ENCODE peak calls at places on chromosomes 13 and 19, in nine cellular contexts. V is B cell, K is fibroblast of pulmonary artery, Y is nephron progenitor cell, U is cardiac fibroblast, C is stomach, H is PC-9, E is transverse colon, N is tibial artery. A is an unnamed sample.

GRCh38 chr13:113369189-113369588 is 5.3 kb upstream of the GRTP1 start:
- DNase-seq in Y (no peak), N (no peak), V (no peak), U (no peak), H (no peak), E (no peak), K (no peak), C (peak; percentile 23), A (no peak)

GRCh38 chr13:108195861-108196260 is 19.5 kb downstream of the LIG4 start:
- DNase-seq in U (no peak), Y (no peak), E (no peak), K (no peak), H (no peak), V (no peak), N (no peak), C (no peak), A (no peak)

GRCh38 chr13:74273591-74273990 is 139.4 kb upstream of the KLF12 start:
- DNase-seq in U (no peak), Y (no peak), V (no peak), K (no peak), H (no peak), E (no peak), C (no peak), N (no peak), A (no peak)

GRCh38 chr13:111115841-111116500 is 861 bp downstream of the ARHGEF7 start:
- DNase-seq in V (peak; percentile 25), U (peak; percentile 77), H (no peak), Y (peak; percentile 56), K (peak; percentile 59), N (peak; percentile 68), C (no peak), E (peak; percentile 29), A (no peak)

GRCh38 chr13:36706755-36707154 is 32.9 kb downstream of the SERTM1 start:
- DNase-seq in U (peak; percentile 68), C (no peak), H (no peak), N (no peak), K (peak; percentile 57), V (no peak), Y (no peak), E (no peak), A (no peak)

GRCh38 chr13:27080018-27080948 is 91.3 kb downstream of the USP12 start:
- DNase-seq in H (no peak), V (no peak), K (no peak), C (no peak), U (no peak), Y (no peak), N (no peak), E (peak; percentile 9), A (no peak)

GRCh38 chr13:113493315-113493951 is 2.9 kb upstream of the DCUN1D2 start:
- DNase-seq in C (no peak), Y (no peak), N (no peak), V (no peak), U (peak; percentile 96), E (no peak), H (peak; percentile 98), K (peak; percentile 94), A (no peak)

GRCh38 chr13:97356592-97356991 is 77.4 kb upstream of the RAP2A start:
- DNase-seq in E (no peak), Y (no peak), H (peak; percentile 8), K (no peak), U (no peak), N (no peak), V (no peak), C (no peak), A (no peak)

GRCh38 chr13:67619346-67619745 is 389.2 kb upstream of the PCDH9 start:
- DNase-seq in V (no peak), E (no peak), U (no peak), Y (no peak), K (no peak), H (no peak), C (no peak), N (no peak), A (no peak)

GRCh38 chr13:76992548-76993001 is 694 bp downstream of the CLN5 start:
- DNase-seq in V (no peak), K (peak; percentile 27), C (no peak), Y (peak; percentile 21), N (peak; percentile 36), U (peak; percentile 43), E (peak; percentile 28), H (no peak), A (no peak)

GRCh38 chr19:18423258-18424020 is 4.2 kb downstream of the SSBP4 start:
- DNase-seq in U (no peak), C (no peak), Y (no peak), H (no peak), E (no peak), K (no peak), N (no peak), V (no peak), A (no peak)

GRCh38 chr13:93411281-93411680 is 184.7 kb downstream of the GPC6 start:
- DNase-seq in V (no peak), Y (no peak), N (no peak), H (no peak), C (no peak), K (peak; percentile 25), U (no peak), E (no peak), A (no peak)

GRCh38 chr13:42412812-42413795 is 141.2 kb downstream of the AKAP11 start:
- DNase-seq in E (no peak), N (no peak), C (no peak), H (no peak), U (peak; percentile 39), V (no peak), K (peak; percentile 26), Y (no peak), A (no peak)

GRCh38 chr13:44211753-44212152 is 161.9 kb upstream of the SERP2 start:
- DNase-seq in V (no peak), K (no peak), N (no peak), Y (no peak), E (no peak), H (no peak), C (no peak), U (no peak), A (no peak)

GRCh38 chr19:50427997-50428425 is 4.7 kb upstream of the MYBPC2 start:
- DNase-seq in V (peak; percentile 91), K (peak; percentile 84), H (no peak), N (peak; percentile 83), E (peak; percentile 81), C (peak; percentile 92), U (peak; percentile 64), Y (peak; percentile 70), A (peak; percentile 46)

GRCh38 chr13:35848316-35848715 is 282.9 kb downstream of the DCLK1 start:
- DNase-seq in E (no peak), N (no peak), Y (no peak), C (no peak), K (no peak), V (no peak), U (no peak), H (no peak), A (no peak)

DNA sequence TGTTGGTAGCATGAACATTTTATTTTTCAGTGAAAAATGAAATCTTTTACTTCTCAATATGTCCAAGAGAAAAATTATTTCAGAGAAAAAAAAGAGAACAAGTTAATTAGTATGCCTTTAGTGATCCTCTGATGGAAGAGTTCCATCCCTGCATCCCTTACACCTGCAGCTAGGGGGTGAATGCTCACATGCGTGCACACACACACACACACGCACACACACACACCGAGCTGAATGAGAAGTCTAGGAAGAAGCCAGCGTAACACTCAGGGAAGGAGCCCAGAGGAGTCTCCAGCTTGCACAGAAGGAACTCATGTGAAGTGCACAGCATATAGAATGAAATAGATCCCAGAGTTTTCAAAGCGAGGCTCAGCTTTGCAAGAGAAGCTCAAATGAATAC is 510.5 kb downstream of the IRS2 start:
- DNase-seq in C (no peak), Y (peak; percentile 15), U (no peak), K (no peak), H (no peak), E (peak; percentile 40), N (no peak), V (no peak), A (no peak)
- TF ChIP-seq CTCF in C (peak; percentile 5), Y (no peak), U (peak; percentile 35), K (peak; percentile 10), H (peak; percentile 46), E (peak; percentile 18), N (no peak), V (no peak), A (no peak)

DNA sequence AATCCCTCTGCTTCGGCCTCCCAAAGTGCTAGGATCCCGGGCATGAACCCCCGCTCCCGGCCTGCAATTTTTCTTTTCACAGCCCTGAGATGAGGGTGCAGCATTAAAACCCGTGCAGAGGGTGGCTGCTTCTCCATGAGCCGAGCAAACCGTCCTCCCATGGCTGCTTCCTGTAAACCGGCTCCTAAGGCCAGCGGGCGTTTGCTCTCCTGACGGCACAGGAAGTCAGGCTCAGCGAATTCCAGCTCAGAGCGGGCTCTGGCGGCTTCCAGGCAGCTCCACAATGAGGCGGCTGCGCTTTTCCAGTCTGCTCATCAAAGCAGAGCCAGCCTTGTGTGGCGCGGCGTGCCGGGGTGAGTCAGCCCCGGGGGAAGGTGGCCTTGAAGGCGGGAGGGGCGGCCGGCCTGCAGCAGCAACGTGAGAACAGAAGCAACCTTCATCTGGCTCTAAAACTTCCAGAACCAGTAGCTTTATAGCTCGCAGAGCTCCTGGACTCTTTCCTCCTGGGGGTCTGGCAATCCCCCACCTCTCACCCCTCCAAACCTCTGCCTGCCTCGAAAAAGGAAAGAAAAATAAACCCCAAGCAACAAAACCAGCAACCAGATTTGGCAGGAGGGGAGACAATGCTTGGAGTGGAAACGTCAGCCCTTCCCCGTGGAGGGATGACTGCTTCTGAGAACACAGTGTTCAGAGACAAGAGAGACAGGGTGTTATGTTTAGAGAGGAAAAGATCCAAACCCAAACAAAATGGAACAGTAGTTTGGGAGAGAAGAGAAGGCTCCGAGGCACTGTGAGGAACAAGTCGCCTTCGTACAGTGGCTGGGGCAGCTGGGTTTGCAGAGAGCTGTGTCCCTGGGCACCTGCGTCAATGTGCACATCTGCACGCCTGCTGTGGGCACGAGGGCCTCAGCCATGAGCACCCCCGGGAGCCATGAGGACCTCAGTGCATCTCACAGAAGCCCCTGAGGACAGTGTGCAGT is 67.8 kb downstream of the GADD45B start:
- DNase-seq in E (peak; percentile 90), N (peak; percentile 96), H (peak; percentile 91), V (peak; percentile 36), K (peak; percentile 99), C (peak; percentile 91), Y (peak; percentile 88), U (peak; percentile 99), A (peak; percentile 76)
- TF ChIP-seq CTCF in E (no peak), N (no peak), H (no peak), V (no peak), K (peak; percentile 36), C (peak; percentile 8), Y (no peak), U (peak; percentile 46), A (no peak)

DNA sequence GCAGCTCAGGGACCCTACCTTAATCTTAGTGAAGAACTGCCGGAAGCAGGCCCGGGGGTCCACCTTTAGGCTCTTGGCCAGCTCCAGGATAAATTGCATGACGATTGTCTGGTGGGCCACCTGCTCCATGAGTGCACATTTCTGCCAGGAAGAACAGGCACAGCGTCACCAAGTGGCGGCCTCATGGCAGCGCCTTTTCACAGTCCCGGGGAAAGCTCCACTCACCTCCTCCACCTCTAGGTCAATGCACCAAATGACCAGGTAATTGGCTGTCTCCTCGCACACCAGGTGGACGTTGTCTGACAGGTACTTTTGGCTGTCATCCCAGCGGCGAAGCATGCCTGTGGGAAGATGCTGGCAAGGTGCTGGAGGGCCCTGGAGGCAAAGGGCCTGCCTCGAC is 8.3 kb downstream of the CDC37 start:
- DNase-seq in Y (no peak), N (no peak), H (no peak), E (no peak), U (no peak), K (no peak), V (no peak), C (no peak), A (peak; percentile 5)
- TF ChIP-seq CTCF in Y (no peak), N (no peak), H (no peak), E (no peak), U (no peak), K (no peak), V (no peak), C (no peak), A (no peak)

GRCh38 chr19:48784527-48784926 is 26.3 kb downstream of the BCAT2 start:
- DNase-seq in U (no peak), C (no peak), V (no peak), E (no peak), Y (no peak), H (peak; percentile 44), N (no peak), K (peak; percentile 37), A (no peak)
- TF ChIP-seq CTCF in U (no peak), C (no peak), V (no peak), E (no peak), Y (no peak), H (peak; percentile 47), N (no peak), K (peak; percentile 25), A (no peak)

A was measured in GM10248.